ENCODE peak calls at places on chromosome 1, in nine cellular contexts. B is tibial artery, U is NT2/D1, G is left lung, P is A549, K is right cardiac atrium, Y is bronchial epithelial cell, H is WERI-Rb-1, S is brain microvascular endothelial cell. J is an unnamed sample.
A peak's percentile ranks its signal among the peaks of the same experiment; 100 is the strongest.

GRCh38 chr1:37556712-37557196 is at the start of gene DNALI1:
- DNase-seq in G (peak; percentile 88), H (peak; percentile 67), S (peak; percentile 92), Y (peak; percentile 63), P (peak; percentile 44), B (peak; percentile 76), U (peak; percentile 60), K (peak; percentile 95), J (peak; percentile 93)

GRCh38 chr1:2979191-2980072 is 41.8 kb upstream of the ACTRT2 start:
- DNase-seq in P (no peak), H (no peak), B (no peak), Y (no peak), U (no peak), K (peak; percentile 46), G (peak; percentile 24), S (no peak), J (no peak)

GRCh38 chr1:100581096-100581705 is 43.3 kb downstream of the GPR88 start:
- DNase-seq in S (no peak), U (no peak), H (no peak), K (no peak), Y (no peak), P (no peak), B (no peak), G (no peak), J (no peak)

GRCh38 chr1:221263831-221264767 is 384.9 kb downstream of the HLX start:
- DNase-seq in K (no peak), G (peak; percentile 50), B (peak; percentile 71), U (peak; percentile 87), H (peak; percentile 87), P (peak; percentile 79), S (peak; percentile 78), Y (peak; percentile 63), J (peak; percentile 91)

GRCh38 chr1:21337931-21338567 is 47.8 kb upstream of the ECE1 start:
- DNase-seq in S (no peak), H (no peak), P (peak; percentile 48), K (peak; percentile 96), U (no peak), B (peak; percentile 99), Y (no peak), G (peak; percentile 78), J (peak; percentile 79)

GRCh38 chr1:2801535-2802291 is at the start of gene TTC34:
- DNase-seq in Y (no peak), H (peak; percentile 80), P (peak; percentile 47), K (no peak), U (no peak), S (no peak), G (no peak), B (no peak), J (no peak)

GRCh38 chr1:91731815-91732214 is 154.1 kb downstream of the TGFBR3 start:
- DNase-seq in K (no peak), S (no peak), H (no peak), U (no peak), P (no peak), Y (peak; percentile 50), B (no peak), G (no peak), J (peak; percentile 71)

GRCh38 chr1:209398330-209398991 is 185.1 kb upstream of the CAMK1G start:
- DNase-seq in B (peak; percentile 26), P (peak; percentile 88), S (peak; percentile 65), H (no peak), G (peak; percentile 40), U (peak; percentile 83), K (peak; percentile 55), Y (peak; percentile 100), J (peak; percentile 84)

GRCh38 chr1:224223819-224224714 is 41.0 kb downstream of the DEGS1 start:
- DNase-seq in U (no peak), Y (peak; percentile 74), H (no peak), P (peak; percentile 41), S (peak; percentile 53), B (no peak), K (no peak), G (no peak), J (peak; percentile 92)

GRCh38 chr1:154479764-154480421 is 22.1 kb upstream of the TDRD10 start:
- DNase-seq in B (peak; percentile 75), U (peak; percentile 75), P (peak; percentile 86), H (peak; percentile 86), Y (peak; percentile 75), G (no peak), S (peak; percentile 81), K (no peak), J (peak; percentile 87)

GRCh38 chr1:77036560-77036959 is 169.3 kb downstream of the ST6GALNAC5 start:
- DNase-seq in B (no peak), U (no peak), P (peak; percentile 14), H (no peak), K (no peak), Y (peak; percentile 46), S (peak; percentile 51), G (no peak), J (peak; percentile 58)

GRCh38 chr1:182281541-182281940 is 110.0 kb downstream of the GLUL start:
- DNase-seq in U (no peak), S (no peak), B (no peak), G (no peak), Y (no peak), H (no peak), K (no peak), P (no peak), J (no peak)

GRCh38 chr1:64387382-64388066 is 82.4 kb upstream of the CACHD1 start:
- DNase-seq in B (no peak), U (no peak), Y (no peak), P (no peak), G (no peak), K (peak; percentile 43), H (no peak), S (no peak), J (no peak)

GRCh38 chr1:118979754-118980270 is 8.3 kb downstream of the TBX15 start:
- DNase-seq in S (no peak), U (no peak), K (no peak), B (no peak), Y (no peak), G (no peak), P (no peak), H (no peak), J (no peak)

DNA sequence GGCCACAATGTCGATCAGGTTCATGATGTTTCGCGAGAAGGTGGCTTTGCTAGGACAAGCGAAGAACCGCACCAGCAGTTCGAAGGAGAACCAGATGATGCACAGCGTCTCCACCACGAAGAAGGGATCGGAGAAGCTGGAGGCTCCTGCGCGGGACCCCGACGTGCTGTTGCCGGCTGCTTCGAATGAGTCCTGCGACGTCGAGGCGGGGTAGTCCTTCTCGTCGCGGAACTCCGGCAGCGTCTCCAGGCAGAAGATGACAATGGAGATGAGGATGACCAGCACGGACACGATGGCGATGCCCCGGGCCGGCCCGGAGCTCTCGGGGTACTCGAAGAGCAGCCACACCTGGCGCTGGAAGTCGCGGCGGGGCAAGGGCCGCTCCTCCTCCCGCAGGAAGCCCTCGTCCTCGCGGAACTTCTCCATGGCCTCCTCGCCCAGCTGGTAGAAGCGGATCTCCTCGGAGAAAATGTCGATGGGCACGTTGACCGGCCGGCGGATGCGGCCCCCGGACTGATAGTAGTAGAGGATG is 869 bp downstream of the KCNA3 start:
- DNase-seq in K (peak; percentile 46), G (no peak), Y (no peak), U (no peak), H (no peak), S (no peak), P (no peak), B (no peak), J (no peak)
- H3K4me3 ChIP-seq in K (peak overlapping the region; percentile 53), G (peak overlapping the region; percentile 56), Y (no peak overlapping the region), U (peak overlapping the region; percentile 38), H (no peak overlapping the region), S (no peak overlapping the region), P (peak overlapping the region; percentile 42), B (peak overlapping the region; percentile 40), J (no peak overlapping the region)

GRCh38 chr1:196890668-196891067 is 2.8 kb downstream of the CFHR4 start:
- DNase-seq in U (no peak), P (peak; percentile 4), H (no peak), S (no peak), K (no peak), B (no peak), G (no peak), Y (no peak), J (no peak)
- H3K4me3 ChIP-seq in U (no peak overlapping the region), P (no peak overlapping the region), H (no peak overlapping the region), S (no peak overlapping the region), K (no peak overlapping the region), B (no peak overlapping the region), G (no peak overlapping the region), Y (no peak overlapping the region), J (no peak overlapping the region)

GRCh38 chr1:36084502-36085115 is 715 bp downstream of the TEKT2 start:
- DNase-seq in S (no peak), B (no peak), U (no peak), G (no peak), P (no peak), K (no peak), Y (no peak), H (no peak), J (peak; percentile 10)
- H3K4me3 ChIP-seq in S (peak overlapping the region; percentile 57), B (peak overlapping the region; percentile 29), U (peak overlapping the region; percentile 49), G (peak overlapping the region; percentile 34), P (no peak overlapping the region), K (peak overlapping the region; percentile 51), Y (peak overlapping the region; percentile 41), H (peak overlapping the region; percentile 70), J (peak overlapping the region; percentile 48)

GRCh38 chr1:185154912-185155513 is 1.7 kb downstream of the TRMT1L start:
- DNase-seq in G (no peak), U (no peak), H (no peak), S (no peak), Y (peak; percentile 68), P (no peak), B (no peak), K (no peak), J (peak; percentile 22)
- H3K4me3 ChIP-seq in G (peak overlapping the region; percentile 85), U (no peak overlapping the region), H (no peak overlapping the region), S (no peak overlapping the region), Y (no peak overlapping the region), P (no peak overlapping the region), B (peak overlapping the region; percentile 83), K (no peak overlapping the region), J (peak overlapping the region; percentile 8)

DNA sequence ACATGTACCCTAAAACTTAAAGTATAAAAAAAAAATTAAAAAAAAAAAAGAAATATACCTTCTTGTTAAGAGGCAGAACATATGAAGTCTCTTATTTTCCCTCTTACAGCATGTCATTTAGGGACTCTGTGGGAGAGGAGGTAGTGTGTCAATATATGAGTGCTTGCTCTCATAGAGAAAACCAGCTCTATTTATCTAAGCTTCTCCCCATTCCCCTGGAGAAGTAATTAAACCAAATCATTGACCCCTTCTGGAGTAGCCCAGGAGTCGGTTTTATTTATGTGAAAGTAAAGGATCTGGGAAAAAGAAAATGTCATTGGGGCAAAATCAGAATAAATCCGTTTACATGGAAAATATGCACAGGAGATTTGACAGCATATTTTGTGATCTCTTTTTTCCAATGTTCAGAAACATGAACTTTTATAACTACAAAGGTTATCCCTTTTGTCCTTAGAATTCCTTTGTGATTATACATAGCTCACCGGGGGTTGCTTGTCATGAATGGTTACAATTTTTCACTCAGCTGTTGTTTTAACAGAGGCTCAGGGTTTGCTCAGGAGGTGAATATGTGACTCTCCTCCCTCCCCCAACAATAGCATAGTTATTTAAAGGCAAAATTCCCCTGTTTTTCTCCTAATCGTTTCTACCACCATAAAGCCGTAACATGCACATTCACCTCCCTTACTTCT is 114.5 kb upstream of the C1orf21 start:
- DNase-seq in Y (no peak), U (no peak), B (no peak), P (no peak), S (peak; percentile 52), H (no peak), K (no peak), G (no peak), J (peak; percentile 53)
- H3K4me3 ChIP-seq in Y (no peak overlapping the region), U (no peak overlapping the region), B (no peak overlapping the region), P (no peak overlapping the region), S (no peak overlapping the region), H (no peak overlapping the region), K (no peak overlapping the region), G (no peak overlapping the region), J (no peak overlapping the region)